ENCODE peak calls at places on chromosomes 11 and 22, in five cellular contexts. H is heart right ventricle, F is pancreas, V is body of pancreas, X is IMR-90. U is an unnamed sample.

GRCh38 chr11:11318961-11319360 is 34.1 kb downstream of the CSNK2A3 start:
- DNase-seq in F (no peak), H (no peak), X (no peak), V (no peak), U (no peak)

GRCh38 chr22:37686002-37686982 is at the start of gene NOL12:
- DNase-seq in X (peak; percentile 86), F (peak; percentile 85), V (peak; percentile 87), H (peak; percentile 78), U (peak; percentile 67)

GRCh38 chr22:20511578-20512259 is 4.3 kb downstream of the MED15 start:
- DNase-seq in F (no peak), H (no peak), V (no peak), X (no peak), U (no peak)

GRCh38 chr11:10628506-10629236 is 60.2 kb upstream of the LYVE1 start:
- DNase-seq in H (no peak), X (no peak), V (no peak), F (no peak), U (no peak)

GRCh38 chr22:25228822-25229221 is 9.4 kb downstream of the CRYBB2 start:
- DNase-seq in X (no peak), H (no peak), V (no peak), F (no peak), U (no peak)

GRCh38 chr11:101224221-101224620 is 94.6 kb upstream of the PGR start:
- DNase-seq in X (no peak), V (no peak), F (no peak), H (no peak), U (no peak)

GRCh38 chr11:124893781-124894401 is 3.8 kb downstream of the ROBO4 start:
- DNase-seq in X (no peak), H (no peak), F (no peak), V (no peak), U (no peak)

GRCh38 chr11:11440149-11440548 is 87.1 kb upstream of the CSNK2A3 start:
- DNase-seq in V (no peak), H (no peak), X (no peak), F (no peak), U (no peak)

GRCh38 chr22:39967103-39967829 is 7.1 kb downstream of the TMA7B start:
- DNase-seq in V (peak; percentile 27), X (peak; percentile 45), H (no peak), F (no peak), U (no peak)

GRCh38 chr11:57150454-57150917 is 31.3 kb upstream of the LRRC55 start:
- DNase-seq in X (peak; percentile 1), H (no peak), V (no peak), F (no peak), U (no peak)

GRCh38 chr11:134625151-134625550 is 213.1 kb upstream of the B3GAT1 start:
- DNase-seq in F (no peak), H (no peak), V (no peak), X (no peak), U (no peak)

GRCh38 chr22:39920134-39920743 is 19.4 kb downstream of the GRAP2 start:
- DNase-seq in H (no peak), X (no peak), F (no peak), V (no peak), U (no peak)

GRCh38 chr22:33666661-33667619 is 253.3 kb downstream of the LARGE1 start:
- DNase-seq in X (no peak), F (no peak), H (no peak), V (no peak), U (no peak)

GRCh38 chr22:50260801-50261614 is 475 bp downstream of the MAPK12 start:
- DNase-seq in X (peak; percentile 67), V (peak; percentile 53), F (no peak), H (peak; percentile 54), U (no peak)

DNA sequence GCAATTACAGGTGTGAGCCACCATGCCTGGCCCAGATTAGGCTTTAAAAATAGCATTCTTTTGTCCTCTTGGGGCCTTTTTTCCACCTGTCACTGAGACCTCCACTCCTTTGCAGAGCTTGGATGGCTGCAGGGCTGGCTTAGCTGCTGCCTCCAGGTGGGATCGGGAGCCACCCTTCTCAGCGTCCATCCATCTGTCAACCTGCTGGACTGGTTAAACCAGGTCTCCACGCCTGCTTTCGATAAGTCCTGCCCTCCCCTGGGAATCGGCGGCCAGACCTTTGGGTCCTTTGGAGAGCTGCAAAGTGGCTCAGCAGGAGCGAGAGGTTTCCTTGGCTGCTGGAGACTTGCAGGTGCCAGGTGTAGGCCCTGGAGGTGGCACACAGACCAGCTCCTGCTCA is 23.4 kb upstream of the GRAMD4 start:
- DNase-seq in V (peak; percentile 96), X (no peak), F (peak; percentile 91), H (no peak), U (peak; percentile 16)
- TF ChIP-seq CTCF in V (peak; percentile 72), X (no peak), F (peak; percentile 12), H (no peak), U (peak; percentile 48)

GRCh38 chr22:36302439-36303114 is 49.6 kb downstream of the APOL1 start:
- DNase-seq in F (no peak), X (peak; percentile 55), H (no peak), V (no peak), U (no peak)

GRCh38 chr22:36305813-36306212 is 52.9 kb downstream of the APOL1 start:
- DNase-seq in V (no peak), X (no peak), H (no peak), F (no peak), U (no peak)

GRCh38 chr22:36303115-36303467 is 50.2 kb downstream of the APOL1 start:
- DNase-seq in V (no peak), X (no peak), H (no peak), F (no peak), U (no peak)

GRCh38 chr22:36304429-36304828 is 51.5 kb downstream of the APOL1 start:
- DNase-seq in F (no peak), X (peak; percentile 29), H (no peak), V (no peak), U (no peak)

DNA sequence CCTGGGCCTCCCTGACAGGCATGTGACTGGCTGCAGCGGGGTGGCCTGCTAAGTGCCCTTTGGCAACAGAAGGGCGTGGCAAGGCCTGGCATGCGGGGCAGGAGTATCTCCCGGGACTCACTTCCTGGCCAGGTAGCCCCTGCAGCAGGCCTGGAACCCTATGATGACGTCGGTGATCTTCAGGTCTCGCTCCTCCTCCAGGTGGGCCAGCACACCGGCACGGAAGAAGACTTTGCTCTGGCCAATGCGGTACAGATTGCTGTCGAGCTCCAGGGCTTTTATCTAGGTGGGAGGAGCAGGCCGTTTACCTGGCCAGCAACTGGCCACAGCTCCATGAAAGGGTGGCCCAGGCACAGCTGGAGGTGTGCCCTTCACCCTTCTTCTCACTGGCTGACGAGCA is 50.9 kb downstream of the APOL1 start:
- DNase-seq in H (no peak), X (no peak), F (no peak), V (no peak), U (no peak)
- H3K27ac ChIP-seq in H (no peak overlapping the region), X (peak overlapping the region; percentile 50), F (no peak overlapping the region), V (no peak overlapping the region), U (no peak overlapping the region)

DNA sequence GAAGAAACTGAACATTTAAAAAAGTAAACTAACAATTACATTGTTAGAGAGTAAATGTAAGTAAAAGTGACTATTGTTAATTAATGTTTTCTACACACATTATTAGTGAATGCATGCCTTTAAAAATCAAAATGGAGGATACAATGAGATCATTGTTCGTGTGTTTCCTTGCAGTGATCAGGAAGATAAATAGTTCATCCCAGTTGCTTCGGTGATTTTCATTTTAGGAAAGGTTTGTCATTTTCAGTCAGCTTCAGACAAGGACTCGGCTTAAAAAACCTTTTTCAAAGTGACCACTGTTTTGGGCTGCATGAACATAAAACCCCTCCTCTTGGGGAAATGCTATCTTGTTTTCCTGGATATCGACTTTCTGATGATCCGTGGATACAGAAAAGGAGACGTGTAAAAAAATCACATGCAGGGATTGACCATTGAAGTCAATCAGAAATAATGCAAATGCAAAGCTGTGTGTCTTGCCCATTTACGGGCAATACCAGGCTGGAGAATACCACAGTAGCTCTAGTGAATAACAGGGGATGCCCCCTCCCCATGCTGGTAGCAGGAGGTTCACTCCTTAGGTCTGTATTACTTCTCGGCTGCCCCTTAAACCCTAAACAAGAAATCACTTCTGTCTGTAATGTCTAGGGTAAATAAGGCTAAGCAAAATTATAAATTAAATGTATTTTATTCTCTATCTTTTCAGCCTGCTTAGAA is 146.8 kb downstream of the MAML2 start:
- DNase-seq in H (no peak), V (no peak), F (no peak), X (no peak), U (no peak)
- H3K4me1 ChIP-seq in H (peaks cover 41% of the 10 kb centered on the region), V (peaks cover 19% of the 10 kb centered on the region), F (no peaks in the 10 kb centered on the region), X (peaks cover 26% of the 10 kb centered on the region), U (peaks cover 12% of the 10 kb centered on the region)

GRCh38 chr22:46250035-46250782 is at the start of gene CDPF1:
- DNase-seq in H (peak; percentile 94), X (peak; percentile 75), V (peak; percentile 93), F (peak; percentile 91), U (peak; percentile 40)
- TF ChIP-seq CTCF in H (no peak), X (peak; percentile 1), V (peak; percentile 9), F (no peak), U (peak; percentile 33)

GRCh38 chr11:46242462-46242960 is 35.0 kb upstream of the CREB3L1 start:
- DNase-seq in V (no peak), H (no peak), F (no peak), X (no peak), U (no peak)
- H3K27ac ChIP-seq in V (peak overlapping the region; percentile 86), H (peak overlapping the region; percentile 40), F (peak overlapping the region; percentile 78), X (peak overlapping the region; percentile 92), U (peak overlapping the region; percentile 84)

GRCh38 chr11:67371199-67371548 is 2.2 kb downstream of the CLCF1 start:
- DNase-seq in H (no peak), V (no peak), F (no peak), X (no peak), U (no peak)
- H3K4me1 ChIP-seq in H (peaks cover 59% of the 10 kb centered on the region), V (peaks cover 52% of the 10 kb centered on the region), F (no peaks in the 10 kb centered on the region), X (peaks cover 60% of the 10 kb centered on the region), U (peaks cover 13% of the 10 kb centered on the region)